ENCODE peak calls at places on chromosomes 4 and X, in seven cellular contexts. R is Karpas-422, S is cardiac muscle cell, O is left ventricle myocardium inferior, B is aorta, Y is heart left ventricle, Z is A549. W is an unnamed sample.

GRCh38 chr4:7132730-7133582 is 59.4 kb upstream of the SORCS2 start:
- DNase-seq in R (no peak), S (no peak), O (no peak), B (no peak), Y (no peak), Z (no peak), W (no peak)

GRCh38 chrX:17039826-17040225 is 93.4 kb downstream of the REPS2 start:
- DNase-seq in R (no peak), S (no peak), O (no peak), B (no peak), Y (no peak), Z (no peak), W (no peak)

GRCh38 chr4:3291411-3291968 is 1.3 kb upstream of the RGS12 start:
- DNase-seq in R (no peak), S (peak), O (no peak), B (peak), Y (no peak), Z (no peak), W (peak)

GRCh38 chr4:25484243-25484721 is 107.2 kb downstream of the ANAPC4 start:
- DNase-seq in R (no peak), S (no peak), O (no peak), B (no peak), Y (no peak), Z (no peak), W (no peak)

GRCh38 chr4:48141048-48141447 is 7.0 kb upstream of the TXK start:
- DNase-seq in R (peak), S (peak), O (no peak), B (no peak), Y (no peak), Z (peak), W (no peak)

GRCh38 chrX:124931241-124931640 is 388.4 kb upstream of the TEX13C start:
- DNase-seq in R (no peak), S (no peak), O (no peak), B (no peak), Y (no peak), Z (no peak), W (no peak)

GRCh38 chr4:17817027-17817426 is 6.2 kb downstream of the NCAPG start:
- DNase-seq in R (peak), S (peak), O (no peak), B (no peak), Y (no peak), Z (peak), W (no peak)

GRCh38 chr4:86657910-86658309 is 63.8 kb downstream of the PTPN13 start:
- DNase-seq in R (no peak), S (no peak), O (no peak), B (no peak), Y (no peak), Z (no peak), W (no peak)

GRCh38 chr4:75708218-75708691 is 16.1 kb upstream of the USO1 start:
- DNase-seq in R (peak), S (no peak), O (no peak), B (no peak), Y (no peak), Z (peak), W (no peak)

GRCh38 chrX:96729868-96730643 is 45.4 kb downstream of the DIAPH2 start:
- DNase-seq in R (no peak), S (peak), O (no peak), B (no peak), Y (no peak), Z (no peak), W (no peak)

GRCh38 chrX:51641421-51642021 is 22.8 kb upstream of the CENPVL3 start:
- DNase-seq in R (peak), S (peak), O (no peak), B (no peak), Y (no peak), Z (peak), W (peak)

GRCh38 chr4:113169368-113169767 is 119.9 kb downstream of the ANK2 start:
- DNase-seq in R (no peak), S (peak), O (no peak), B (no peak), Y (no peak), Z (peak), W (no peak)

GRCh38 chrX:31297881-31298280 is 226.0 kb upstream of the FTHL17 start:
- DNase-seq in R (no peak), S (no peak), O (no peak), B (no peak), Y (no peak), Z (no peak), W (no peak)

GRCh38 chr4:145061325-145061920 is 36.6 kb downstream of the ANAPC10 start:
- DNase-seq in R (peak), S (peak), O (no peak), B (no peak), Y (no peak), Z (peak), W (no peak)

GRCh38 chr4:23368081-23368697 is 521.7 kb downstream of the PPARGC1A start:
- DNase-seq in R (peak), S (peak), O (no peak), B (no peak), Y (peak), Z (no peak), W (peak)

GRCh38 chrX:154369453-154370299 is 4.8 kb downstream of the FLNA start:
- DNase-seq in R (peak), S (peak), O (peak), B (peak), Y (peak), Z (peak), W (peak)

GRCh38 chr4:3118281-3118680 is 43.8 kb downstream of the HTT start:
- DNase-seq in R (no peak), S (no peak), O (no peak), B (no peak), Y (no peak), Z (no peak), W (no peak)

GRCh38 chr4:47642985-47643745 is 158.1 kb downstream of the ATP10D start:
- DNase-seq in R (no peak), S (no peak), O (no peak), B (no peak), Y (no peak), Z (no peak), W (no peak)

GRCh38 chr4:164536829-164537228 is 217.1 kb upstream of the SMIM31 start:
- DNase-seq in R (no peak), S (peak), O (no peak), B (peak), Y (no peak), Z (peak), W (no peak)

GRCh38 chr4:22501715-22502095 is 14.2 kb downstream of the ADGRA3 start:
- DNase-seq in R (no peak), S (no peak), O (no peak), B (no peak), Y (no peak), Z (no peak), W (no peak)

GRCh38 chr4:102501635-102502382 is 650 bp downstream of the NFKB1 start:
- DNase-seq in R (peak), S (peak), O (peak), B (peak), Y (peak), Z (peak), W (peak)

GRCh38 chrX:9062621-9063020 is 28.7 kb upstream of the FAM9B start:
- DNase-seq in R (no peak), S (no peak), O (no peak), B (no peak), Y (no peak), Z (no peak), W (no peak)

GRCh38 chrX:101759000-101759399 is 99.3 kb upstream of the ARMCX2 start:
- DNase-seq in R (peak), S (peak), O (peak), B (no peak), Y (peak), Z (peak), W (peak)

GRCh38 chrX:138908577-138908976 is 197.1 kb upstream of the FGF13 start:
- DNase-seq in R (no peak), S (no peak), O (no peak), B (no peak), Y (no peak), Z (no peak), W (no peak)

GRCh38 chrX:129808163-129808828 is 28.5 kb downstream of the SASH3 start:
- DNase-seq in R (no peak), S (no peak), O (no peak), B (no peak), Y (no peak), Z (no peak), W (no peak)

GRCh38 chrX:20414781-20415445 is 148.2 kb upstream of the RPS6KA3 start:
- DNase-seq in R (no peak), S (no peak), O (no peak), B (no peak), Y (no peak), Z (no peak), W (no peak)

GRCh38 chr4:100314057-100314456 is 123.8 kb upstream of the DDIT4L start:
- DNase-seq in R (no peak), S (peak), O (no peak), B (no peak), Y (no peak), Z (no peak), W (no peak)

GRCh38 chr4:24032371-24032989 is 142.6 kb upstream of the PPARGC1A start:
- DNase-seq in R (peak), S (peak), O (no peak), B (no peak), Y (peak), Z (peak), W (no peak)

GRCh38 chr4:7903686-7904085 is 36.0 kb downstream of the AFAP1 start:
- DNase-seq in R (no peak), S (no peak), O (no peak), B (no peak), Y (no peak), Z (no peak), W (no peak)

GRCh38 chrX:73401591-73402266 is 45.1 kb upstream of the CDX4 start:
- DNase-seq in R (peak), S (peak), O (no peak), B (no peak), Y (no peak), Z (no peak), W (no peak)

GRCh38 chr4:38102942-38103604 is 142.9 kb downstream of the PTTG2 start:
- DNase-seq in R (no peak), S (no peak), O (no peak), B (no peak), Y (no peak), Z (no peak), W (no peak)

GRCh38 chr4:123954220-123954619 is 557.6 kb downstream of the SPRY1 start:
- DNase-seq in R (no peak), S (no peak), O (no peak), B (no peak), Y (no peak), Z (no peak), W (no peak)
- H3K4me3 ChIP-seq in R (no peak), S (no peak), O (no peak), B (no peak), Y (no peak), Z (no peak), W (no peak)

GRCh38 chrX:135295238-135295943 is 13.9 kb upstream of the ETDC start:
- DNase-seq in R (peak), S (peak), O (peak), B (peak), Y (peak), Z (no peak), W (no peak)
- H3K4me3 ChIP-seq in R (peak), S (peak), O (peak), B (no peak), Y (peak), Z (no peak), W (no peak)

GRCh38 chr4:173288296-173288695 is 45.9 kb downstream of the HMGB2 start:
- DNase-seq in R (peak), S (peak), O (peak), B (no peak), Y (peak), Z (peak), W (peak)
- H3K4me3 ChIP-seq in R (no peak), S (no peak), O (no peak), B (no peak), Y (no peak), Z (no peak), W (no peak)

GRCh38 chr4:108774809-108775530 is 12.1 kb upstream of the ETNPPL start:
- DNase-seq in R (no peak), S (no peak), O (peak), B (peak), Y (peak), Z (peak), W (peak)

GRCh38 chr4:108783666-108784463 is 21.0 kb upstream of the ETNPPL start:
- DNase-seq in R (no peak), S (peak), O (no peak), B (no peak), Y (no peak), Z (peak), W (no peak)

GRCh38 chr4:108775921-108776320 is 13.1 kb upstream of the ETNPPL start:
- DNase-seq in R (no peak), S (no peak), O (no peak), B (no peak), Y (no peak), Z (no peak), W (no peak)

GRCh38 chr4:108779958-108780357 is 17.1 kb upstream of the ETNPPL start:
- DNase-seq in R (no peak), S (no peak), O (no peak), B (no peak), Y (no peak), Z (no peak), W (no peak)
- H3K4me3 ChIP-seq in R (no peak), S (no peak), O (no peak), B (no peak), Y (no peak), Z (no peak), W (no peak)

GRCh38 chrX:155768036-155768769 is 112.9 kb upstream of the VAMP7 start:
- DNase-seq in R (no peak), S (no peak), O (no peak), B (peak), Y (no peak), Z (peak), W (no peak)

GRCh38 chrX:155767101-155767878 is 113.9 kb upstream of the VAMP7 start:
- DNase-seq in R (no peak), S (peak), O (peak), B (peak), Y (peak), Z (peak), W (peak)

GRCh38 chrX:155761185-155761584 is 120.0 kb upstream of the VAMP7 start:
- DNase-seq in R (no peak), S (no peak), O (no peak), B (no peak), Y (no peak), Z (no peak), W (no peak)

GRCh38 chrX:155766321-155766720 is 114.8 kb upstream of the VAMP7 start:
- DNase-seq in R (no peak), S (no peak), O (no peak), B (no peak), Y (no peak), Z (no peak), W (no peak)
- H3K4me3 ChIP-seq in R (no peak), S (no peak), O (peak), B (no peak), Y (no peak), Z (no peak), W (no peak)

GRCh38 chrX:153338836-153339235 is 4.9 kb downstream of the ZNF275 start:
- DNase-seq in R (no peak), S (no peak), O (no peak), B (no peak), Y (no peak), Z (no peak), W (no peak)
- H3K4me3 ChIP-seq in R (no peak), S (no peak), O (no peak), B (no peak), Y (no peak), Z (no peak), W (no peak)

GRCh38 chr4:89316187-89316586 is 8.6 kb upstream of the GPRIN3 start:
- DNase-seq in R (no peak), S (no peak), O (no peak), B (no peak), Y (no peak), Z (no peak), W (no peak)
- H3K4me3 ChIP-seq in R (no peak), S (no peak), O (no peak), B (no peak), Y (no peak), Z (no peak), W (no peak)

DNA sequence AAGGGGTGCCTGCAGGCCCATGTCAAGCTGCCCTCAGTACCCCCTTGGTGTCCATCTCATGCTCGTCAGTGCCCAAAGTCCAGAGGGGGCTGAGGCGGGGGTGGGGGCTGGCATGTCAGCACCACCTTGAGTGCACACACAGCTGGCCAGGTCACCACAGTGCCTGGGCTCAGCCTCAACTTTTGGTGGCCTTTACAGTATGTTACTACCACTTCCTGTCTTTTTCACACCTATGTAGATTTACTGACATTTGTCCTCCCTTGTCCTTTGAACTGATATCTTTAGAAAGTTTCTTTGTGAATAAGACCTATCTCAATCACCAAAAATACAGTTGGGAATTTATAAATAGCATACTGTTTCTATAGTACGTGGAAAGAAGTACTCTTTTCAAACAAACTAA is 58.7 kb upstream of the NPNT start:
- DNase-seq in R (no peak), S (no peak), O (no peak), B (no peak), Y (no peak), Z (no peak), W (no peak)
- H3K4me3 ChIP-seq in R (no peak), S (no peak), O (no peak), B (no peak), Y (no peak), Z (no peak), W (no peak)

GRCh38 chr4:159016527-159017137 is 86.2 kb upstream of the RAPGEF2 start:
- DNase-seq in R (no peak), S (peak), O (no peak), B (no peak), Y (no peak), Z (no peak), W (peak)
- H3K4me3 ChIP-seq in R (no peak), S (no peak), O (no peak), B (no peak), Y (no peak), Z (no peak), W (no peak)

GRCh38 chr4:61619528-61619927 is 419.4 kb downstream of the ADGRL3 start:
- DNase-seq in R (no peak), S (no peak), O (no peak), B (no peak), Y (no peak), Z (peak), W (no peak)
- H3K4me3 ChIP-seq in R (no peak), S (no peak), O (no peak), B (peak), Y (no peak), Z (no peak), W (no peak)

W was measured in body of pancreas.